ENCODE peak calls at places on chromosomes 11 and 22, in five cellular contexts. K is GM13977, L is heart left ventricle, W is brain microvascular endothelial cell, Y is tibial nerve. V is an unnamed sample.

GRCh38 chr11:29119691-29120328 is 897.0 kb downstream of the KCNA4 start:
- DNase-seq in K (no peak), L (no peak), W (peak; percentile 92), Y (no peak), V (no peak)

GRCh38 chr11:9617960-9618359 is 44.5 kb downstream of the WEE1 start:
- DNase-seq in K (no peak), L (no peak), W (peak; percentile 40), Y (no peak), V (no peak)

GRCh38 chr22:45163074-45163416 is 680 bp upstream of the NUP50 start:
- DNase-seq in K (peak; percentile 45), L (no peak), W (no peak), Y (no peak), V (no peak)

GRCh38 chr11:129766858-129767604 is 48.6 kb upstream of the TMEM45B start:
- DNase-seq in K (no peak), L (no peak), W (peak; percentile 25), Y (no peak), V (no peak)

GRCh38 chr11:61752117-61752924 is at the start of gene MYRF:
- DNase-seq in K (peak; percentile 87), L (no peak), W (no peak), Y (no peak), V (peak; percentile 90)

GRCh38 chr11:65977621-65978390 is 16.3 kb downstream of the SART1 start:
- DNase-seq in K (no peak), L (no peak), W (no peak), Y (no peak), V (no peak)

GRCh38 chr11:3083321-3083720 is 26.1 kb upstream of the CARS1 start:
- DNase-seq in K (no peak), L (no peak), W (no peak), Y (no peak), V (no peak)

GRCh38 chr11:66491315-66491935 is 11.2 kb downstream of the DPP3 start:
- DNase-seq in K (no peak), L (peak; percentile 11), W (no peak), Y (no peak), V (no peak)

GRCh38 chr22:30047364-30047738 is 32.9 kb upstream of the HORMAD2 start:
- DNase-seq in K (peak; percentile 44), L (no peak), W (no peak), Y (no peak), V (peak; percentile 38)

GRCh38 chr11:65444314-65445051 is 21.9 kb downstream of the NEAT1 start:
- DNase-seq in K (no peak), L (no peak), W (peak; percentile 36), Y (peak; percentile 19), V (no peak)

GRCh38 chr22:44068422-44069191 is 44.5 kb downstream of the PARVB start:
- DNase-seq in K (peak; percentile 75), L (no peak), W (no peak), Y (no peak), V (peak; percentile 75)

GRCh38 chr11:46674463-46675287 is 25.7 kb downstream of the ARHGAP1 start:
- DNase-seq in K (no peak), L (peak; percentile 21), W (no peak), Y (no peak), V (no peak)

GRCh38 chr11:71396548-71397123 is 51.6 kb downstream of the DHCR7 start:
- DNase-seq in K (no peak), L (no peak), W (no peak), Y (no peak), V (no peak)

GRCh38 chr11:3156282-3156660 is 8.8 kb downstream of the OSBPL5 start:
- DNase-seq in K (no peak), L (peak; percentile 30), W (peak; percentile 45), Y (no peak), V (no peak)

GRCh38 chr11:62611705-62612365 is 740 bp downstream of the EML3 start:
- DNase-seq in K (peak; percentile 78), L (peak; percentile 75), W (no peak), Y (no peak), V (peak; percentile 49)

GRCh38 chr22:45952151-45952550 is 24.8 kb downstream of the WNT7B start:
- DNase-seq in K (no peak), L (no peak), W (no peak), Y (no peak), V (no peak)

GRCh38 chr11:68340003-68340767 is 27.8 kb downstream of the LRP5 start:
- DNase-seq in K (no peak), L (no peak), W (no peak), Y (no peak), V (peak; percentile 51)

GRCh38 chr22:24486501-24486921 is 8.6 kb upstream of the UPB1 start:
- DNase-seq in K (peak; percentile 55), L (no peak), W (peak; percentile 82), Y (no peak), V (no peak)

GRCh38 chr22:27930246-27931060 is 11.4 kb upstream of the PITPNB start:
- DNase-seq in K (no peak), L (no peak), W (no peak), Y (no peak), V (no peak)

GRCh38 chr11:85095239-85095638 is 531.9 kb downstream of the DLG2 start:
- DNase-seq in K (no peak), L (no peak), W (no peak), Y (no peak), V (no peak)

GRCh38 chr11:126115820-126116319 is 53.2 kb upstream of the CDON start:
- DNase-seq in K (no peak), L (peak; percentile 78), W (peak; percentile 68), Y (peak; percentile 43), V (no peak)

GRCh38 chr11:8318536-8318935 is 54.9 kb upstream of the LMO1 start:
- DNase-seq in K (no peak), L (no peak), W (no peak), Y (no peak), V (no peak)

GRCh38 chr22:26550498-26551033 is 38.3 kb upstream of the TFIP11 start:
- DNase-seq in K (no peak), L (peak; percentile 76), W (peak; percentile 87), Y (no peak), V (no peak)

GRCh38 chr11:119551726-119552510 is 128.9 kb upstream of the THY1 start:
- DNase-seq in K (no peak), L (no peak), W (no peak), Y (no peak), V (no peak)

GRCh38 chr11:77801477-77801876 is 19.0 kb downstream of the RSF1 start:
- DNase-seq in K (no peak), L (no peak), W (no peak), Y (no peak), V (no peak)

GRCh38 chr11:77800445-77800844 is 20.1 kb downstream of the RSF1 start:
- DNase-seq in K (no peak), L (no peak), W (no peak), Y (no peak), V (no peak)

DNA sequence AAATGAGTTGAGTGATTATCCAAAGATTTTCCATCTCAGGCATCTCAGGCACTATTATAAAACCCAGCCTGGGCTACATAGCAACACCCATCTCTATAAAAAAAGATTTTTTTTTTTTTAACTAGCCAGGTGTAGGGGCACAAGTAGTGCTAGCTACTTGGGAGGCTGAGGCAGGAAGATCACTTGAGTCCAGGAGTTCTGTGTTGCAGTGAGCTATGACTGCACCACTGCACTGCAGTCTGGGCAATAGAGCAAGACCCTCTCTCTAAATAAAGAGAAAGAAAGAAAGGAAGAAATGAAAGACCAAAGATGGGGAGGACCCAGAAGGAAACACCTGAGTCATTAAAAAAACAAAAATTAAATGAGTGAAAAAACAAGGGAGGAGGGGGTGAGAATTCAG is 14.1 kb downstream of the RSF1 start:
- DNase-seq in K (no peak), L (no peak), W (no peak), Y (no peak), V (no peak)
- TF ChIP-seq CTCF in K (no peak), L (no peak), W (no peak), Y (no peak), V (no peak)

GRCh38 chr11:118260353-118260752 is 3.7 kb downstream of the MPZL2 start:
- DNase-seq in K (no peak), L (no peak), W (no peak), Y (no peak), V (no peak)

GRCh38 chr11:118263109-118263508 is 988 bp downstream of the MPZL2 start:
- DNase-seq in K (no peak), L (no peak), W (no peak), Y (no peak), V (no peak)

GRCh38 chr11:118263694-118264567 is at the start of gene MPZL2:
- DNase-seq in K (no peak), L (peak; percentile 31), W (no peak), Y (no peak), V (no peak)

GRCh38 chr11:118259138-118259537 is 5.0 kb downstream of the MPZL2 start:
- DNase-seq in K (no peak), L (no peak), W (no peak), Y (no peak), V (no peak)

DNA sequence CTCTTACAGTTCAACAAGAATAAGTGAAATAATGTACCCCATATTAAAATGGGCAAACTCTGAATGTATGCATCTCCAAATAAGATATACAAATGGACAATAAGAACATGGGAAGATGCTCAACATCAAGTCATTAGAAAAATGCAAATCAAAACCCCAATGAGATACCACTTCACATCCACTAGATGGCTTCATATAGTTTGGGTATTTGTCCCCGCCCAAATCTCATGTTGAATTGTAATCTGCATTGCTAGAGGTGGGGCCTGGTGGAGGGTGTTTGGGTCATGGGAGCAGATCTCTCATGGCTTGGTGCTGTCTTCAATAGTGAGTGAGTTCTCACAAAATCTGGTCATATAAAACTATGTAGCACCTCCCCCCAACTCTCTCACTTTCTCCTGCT is 5.7 kb downstream of the MPZL2 start:
- DNase-seq in K (no peak), L (no peak), W (no peak), Y (no peak), V (no peak)
- TF ChIP-seq CTCF in K (peak; percentile 4), L (no peak), W (peak; percentile 41), Y (no peak), V (no peak)

DNA sequence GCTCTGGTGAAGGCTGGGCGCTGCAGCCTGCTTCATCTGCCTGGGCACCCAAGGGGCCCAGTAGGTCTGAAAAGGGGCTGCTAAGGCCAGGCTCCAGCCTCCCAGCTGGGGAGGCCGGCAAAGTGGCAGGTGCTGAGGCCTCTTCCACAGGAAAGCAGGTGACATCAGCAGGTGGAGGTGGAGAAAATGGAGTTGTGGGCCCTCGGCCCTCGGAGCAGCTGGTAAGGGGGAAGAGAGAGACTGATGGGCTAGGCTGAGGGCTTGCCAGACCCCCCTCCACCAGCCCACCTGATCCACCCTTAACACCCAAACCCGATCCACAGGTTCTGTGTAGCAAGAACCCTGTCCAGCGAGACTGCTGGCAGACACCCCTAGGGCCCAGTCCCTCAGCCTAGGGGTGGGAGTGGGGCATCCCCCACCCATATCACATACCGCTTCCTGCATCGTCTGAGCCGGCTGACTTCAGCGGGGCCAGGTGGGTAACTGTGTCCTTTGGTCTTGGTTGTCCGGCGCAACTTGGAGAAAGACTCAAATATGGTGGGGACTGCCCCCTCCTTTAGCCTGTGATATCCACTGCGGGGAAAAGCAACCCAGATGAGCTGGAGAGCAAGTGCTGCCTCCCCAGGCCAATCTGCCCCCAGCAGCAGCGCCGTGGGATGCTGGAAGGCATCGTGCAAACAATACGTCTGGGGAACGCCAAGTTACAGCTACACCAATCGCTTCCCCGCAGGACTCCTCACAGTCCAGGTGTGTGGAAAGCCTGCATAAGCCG is 1.5 kb downstream of the THAP7 start:
- DNase-seq in K (no peak), L (no peak), W (no peak), Y (no peak), V (no peak)
- TF ChIP-seq CTCF in K (no peak), L (no peak), W (peak; percentile 13), Y (no peak), V (no peak)

DNA sequence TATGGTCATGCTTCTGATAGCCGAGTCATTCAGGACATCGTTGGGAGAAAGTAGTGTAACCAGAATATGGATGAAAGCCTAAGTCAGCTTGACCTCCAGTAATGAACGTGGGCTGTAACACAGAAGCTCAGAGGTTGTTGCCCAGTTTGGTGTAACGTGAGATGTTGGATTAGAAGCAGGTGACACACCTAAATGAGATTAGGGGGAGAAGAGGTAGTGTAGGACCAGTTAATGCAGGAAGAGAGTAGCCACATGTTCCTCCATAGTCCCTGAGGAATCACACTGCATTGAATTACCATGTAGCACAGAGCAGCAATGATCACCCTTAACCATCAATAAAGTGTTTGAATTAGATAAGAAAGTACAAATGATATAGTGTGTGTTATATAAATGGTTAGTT is 20.4 kb downstream of the FBXO7 start:
- DNase-seq in K (no peak), L (no peak), W (no peak), Y (no peak), V (no peak)
- TF ChIP-seq CTCF in K (no peak), L (no peak), W (no peak), Y (no peak), V (no peak)

V was measured in GM20000.